ENCODE peak calls at places on chromosome 21, in five cellular contexts. W, J, P, Z and E are unnamed samples.

GRCh38 chr21:38955495-38955894 is 149.8 kb downstream of the ETS2 start:
- DNase-seq in Z (no peak), P (no peak), J (no peak), W (no peak), E (peak; percentile 80)

GRCh38 chr21:26845066-26845749 is at the start of gene ADAMTS1:
- DNase-seq in Z (peak; percentile 95), J (no peak), P (peak; percentile 87), W (peak; percentile 93), E (peak; percentile 94)

GRCh38 chr21:26443291-26443690 is 129.8 kb downstream of the CYYR1 start:
- DNase-seq in Z (no peak), J (no peak), P (no peak), W (no peak), E (no peak)

GRCh38 chr21:38660333-38661295 is 145.1 kb upstream of the ETS2 start:
- DNase-seq in P (no peak), J (no peak), W (no peak), Z (no peak), E (no peak)

GRCh38 chr21:27536319-27536718 is 569.4 kb upstream of the ADAMTS5 start:
- DNase-seq in W (no peak), P (no peak), J (no peak), Z (no peak), E (no peak)

GRCh38 chr21:19321688-19322087 is 918.1 kb upstream of the TMPRSS15 start:
- DNase-seq in J (no peak), P (no peak), Z (no peak), W (no peak), E (no peak)

GRCh38 chr21:23452384-23453083 is 2154.7 kb downstream of the MRPL39 start:
- DNase-seq in Z (no peak), W (no peak), P (no peak), J (no peak), E (no peak)

GRCh38 chr21:23858878-23859277 is 1748.4 kb downstream of the MRPL39 start:
- DNase-seq in Z (no peak), J (no peak), P (no peak), W (no peak), E (no peak)

GRCh38 chr21:17451364-17451869 is 61.4 kb upstream of the CXADR start:
- DNase-seq in P (no peak), W (peak; percentile 81), J (no peak), Z (peak; percentile 65), E (no peak)

DNA sequence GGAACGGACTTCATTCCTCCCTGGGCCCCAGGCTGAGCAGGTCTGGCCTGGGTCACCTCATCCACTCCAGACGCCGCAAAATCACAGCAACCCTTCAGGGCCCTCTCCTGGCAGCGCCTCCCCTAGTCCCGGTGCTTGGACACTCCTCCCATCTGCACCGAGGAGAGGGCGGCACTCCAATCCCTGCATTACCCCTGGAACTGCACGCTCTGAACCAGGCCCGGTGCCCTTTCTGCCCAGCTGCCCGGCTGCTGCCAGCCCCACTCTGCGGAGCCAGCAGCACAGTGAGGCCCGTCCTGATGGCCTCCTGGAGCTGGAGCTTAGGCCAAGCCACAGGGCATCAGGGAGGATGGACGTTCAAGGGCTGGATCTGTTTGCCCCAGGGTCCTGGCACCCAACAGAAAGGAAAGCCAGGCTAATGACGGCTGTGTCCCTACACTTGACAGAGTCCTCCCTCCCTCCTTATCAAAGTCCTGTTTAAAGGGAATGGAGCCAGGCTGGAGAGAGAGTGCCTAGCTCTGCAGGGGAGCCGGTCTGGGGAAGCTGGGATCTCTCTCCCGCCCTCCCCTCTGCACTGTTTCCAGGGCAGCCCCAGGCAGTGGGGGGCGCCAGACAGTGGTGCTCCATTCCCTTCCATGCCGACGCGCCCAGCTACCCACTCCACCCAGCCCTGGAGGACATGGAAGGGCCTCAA is 12.7 kb downstream of the COL6A2 start:
- DNase-seq in W (peak; percentile 7), J (no peak), Z (peak; percentile 65), P (peak; percentile 51), E (no peak)
- TF ChIP-seq CTCF in W (no peak), J (no peak), Z (no peak), P (no peak), E (no peak)

GRCh38 chr21:44916965-44917364 is 3.7 kb downstream of the ITGB2 start:
- DNase-seq in W (no peak), Z (no peak), J (peak; percentile 56), P (no peak), E (no peak)
- H3K4me3 ChIP-seq in W (no peak overlapping the region), Z (no peak overlapping the region), J (no peak overlapping the region), P (no peak overlapping the region), E (no peak overlapping the region)

GRCh38 chr21:29175408-29176147 is 45.1 kb downstream of the MAP3K7CL start:
- DNase-seq in Z (no peak), J (no peak), P (no peak), W (no peak), E (no peak)
- H3K27ac ChIP-seq in Z (no peak overlapping the region), J (no peak overlapping the region), P (peak overlapping the region; percentile 8), W (peak overlapping the region; percentile 52), E (peak overlapping the region; percentile 6)

GRCh38 chr21:37257526-37257966 is 9.6 kb downstream of the VPS26C start:
- DNase-seq in Z (peak; percentile 62), P (no peak), J (no peak), W (no peak), E (peak; percentile 51)
- TF ChIP-seq CTCF in Z (no peak), P (no peak), J (no peak), W (no peak), E (no peak)

GRCh38 chr21:25427828-25428227 is 179.5 kb downstream of the MRPL39 start:
- DNase-seq in J (no peak), Z (no peak), W (no peak), P (no peak), E (no peak)
- H3K4me3 ChIP-seq in J (no peak overlapping the region), Z (no peak overlapping the region), W (no peak overlapping the region), P (no peak overlapping the region), E (no peak overlapping the region)

GRCh38 chr21:42992943-42993712 is 18.8 kb downstream of the PKNOX1 start:
- DNase-seq in Z (no peak), W (no peak), J (no peak), P (no peak), E (no peak)
- H3K27ac ChIP-seq in Z (no peak overlapping the region), W (no peak overlapping the region), J (no peak overlapping the region), P (peak overlapping the region; percentile 28), E (no peak overlapping the region)

GRCh38 chr21:46269466-46269865 is 15.9 kb downstream of the MCM3AP start:
- DNase-seq in Z (no peak), W (no peak), P (no peak), J (no peak), E (no peak)
- TF ChIP-seq CTCF in Z (no peak), W (no peak), P (no peak), J (no peak), E (no peak)

GRCh38 chr21:46151989-46152938 is 3.1 kb downstream of the FTCD start:
- DNase-seq in W (no peak), Z (peak; percentile 44), J (no peak), P (peak; percentile 30), E (peak; percentile 34)

GRCh38 chr21:46154155-46154954 is 1.0 kb downstream of the FTCD start:
- DNase-seq in P (peak; percentile 48), W (no peak), Z (peak; percentile 59), J (no peak), E (peak; percentile 32)

GRCh38 chr21:46153259-46154154 is 1.9 kb downstream of the FTCD start:
- DNase-seq in Z (peak; percentile 73), W (no peak), P (peak; percentile 72), J (no peak), E (peak; percentile 66)

GRCh38 chr21:46151261-46151988 is 4.0 kb downstream of the FTCD start:
- DNase-seq in W (no peak), Z (peak; percentile 59), P (peak; percentile 51), J (no peak), E (peak; percentile 22)

DNA sequence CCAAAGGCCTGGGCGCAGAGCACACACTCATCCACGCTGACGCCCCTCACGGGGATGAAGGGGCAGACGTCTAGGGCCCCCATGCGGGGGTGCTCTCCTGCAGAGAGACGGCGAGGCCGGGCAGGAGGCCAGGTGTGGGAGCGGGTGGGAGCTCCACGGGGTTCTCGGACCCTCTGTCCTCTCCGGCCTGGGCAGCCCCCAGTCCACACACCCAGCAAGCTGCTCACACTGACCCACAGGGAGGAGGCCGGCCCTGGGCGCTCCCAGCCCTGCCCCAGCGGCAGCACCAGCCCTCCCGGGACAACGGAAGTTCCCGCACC is 2.5 kb downstream of the FTCD start:
- DNase-seq in W (no peak), Z (no peak), P (peak; percentile 47), J (no peak), E (peak; percentile 41)
- H3K4me3 ChIP-seq in W (no peak overlapping the region), Z (no peak overlapping the region), P (no peak overlapping the region), J (no peak overlapping the region), E (no peak overlapping the region)

GRCh38 chr21:34305605-34306235 is 58.1 kb upstream of the KCNE2 start:
- DNase-seq in P (no peak), J (no peak), W (no peak), Z (no peak), E (no peak)
- H3K27ac ChIP-seq in P (no peak overlapping the region), J (no peak overlapping the region), W (no peak overlapping the region), Z (no peak overlapping the region), E (no peak overlapping the region)